ENCODE peak calls at places on chromosomes 3 and 15, in eight cellular contexts. H is IMR-90, D is hepatocyte, O is H9, Y is PC-9, M is neural progenitor cell, I is HCT116, R is GM23338. L is an unnamed sample.

GRCh38 chr3:16913264-16913580 is 28.5 kb downstream of the PLCL2 start:
- DNase-seq in Y (no peak), D (no peak), R (no peak), M (no peak), O (no peak), H (no peak), I (no peak), L (no peak)

GRCh38 chr3:137202941-137203340 is 245.2 kb downstream of the IL20RB start:
- DNase-seq in H (no peak), O (no peak), D (peak), I (no peak), Y (no peak), R (no peak), M (no peak), L (no peak)

GRCh38 chr3:158520433-158520832 is 50.6 kb upstream of the MLF1 start:
- DNase-seq in H (no peak), Y (no peak), D (no peak), O (no peak), I (no peak), M (no peak), R (no peak), L (no peak)

GRCh38 chr3:19173945-19174344 is 25.6 kb downstream of the KCNH8 start:
- DNase-seq in R (peak), O (peak), M (peak), Y (no peak), H (no peak), D (no peak), I (no peak), L (no peak)

GRCh38 chr3:117118604-117119003 is 409.0 kb downstream of the TUSC7 start:
- DNase-seq in Y (no peak), O (no peak), D (no peak), M (no peak), R (no peak), I (no peak), H (peak), L (no peak)

GRCh38 chr3:196111939-196112386 is 30.1 kb upstream of the TFRC start:
- DNase-seq in M (no peak), Y (no peak), O (no peak), R (peak), I (no peak), H (no peak), D (no peak), L (no peak)

GRCh38 chr3:179860275-179861107 is 176.2 kb downstream of the PEX5L start:
- DNase-seq in Y (no peak), R (no peak), M (no peak), I (no peak), O (no peak), D (no peak), H (no peak), L (no peak)

GRCh38 chr15:100785181-100786138 is 94.2 kb upstream of the ALDH1A3 start:
- DNase-seq in I (no peak), H (no peak), D (no peak), O (no peak), Y (no peak), R (no peak), M (no peak), L (no peak)

GRCh38 chr3:54321515-54321914 is 199.2 kb downstream of the CACNA2D3 start:
- DNase-seq in Y (no peak), I (no peak), R (peak), M (peak), D (peak), O (no peak), H (no peak), L (no peak)

GRCh38 chr15:32669870-32670623 is 28.5 kb downstream of the SCG5 start:
- DNase-seq in I (no peak), O (peak), D (peak), Y (peak), M (peak), R (peak), H (peak), L (no peak)

GRCh38 chr3:64248247-64248646 is 23.0 kb upstream of the PRICKLE2 start:
- DNase-seq in D (no peak), I (no peak), R (no peak), Y (no peak), H (no peak), O (no peak), M (no peak), L (no peak)

GRCh38 chr3:165805834-165806561 is 31.2 kb downstream of the BCHE start:
- DNase-seq in O (no peak), H (no peak), I (no peak), M (no peak), D (no peak), Y (no peak), R (no peak), L (no peak)

GRCh38 chr15:80317389-80318169 is 65.6 kb upstream of the CTXND1 start:
- DNase-seq in R (no peak), Y (no peak), I (no peak), M (no peak), H (peak), D (peak), O (no peak), L (no peak)

GRCh38 chr3:14902719-14903118 is 44.7 kb upstream of the NR2C2 start:
- DNase-seq in H (no peak), D (no peak), Y (no peak), R (no peak), O (no peak), I (no peak), M (no peak), L (no peak)

GRCh38 chr3:139491966-139492365 is 15.7 kb upstream of the RBP2 start:
- DNase-seq in O (peak), R (peak), H (no peak), I (no peak), D (no peak), Y (no peak), M (peak), L (no peak)

GRCh38 chr3:175941352-175941751 is 1082.2 kb downstream of the NAALADL2 start:
- DNase-seq in H (no peak), R (peak), M (peak), D (peak), O (peak), Y (no peak), I (no peak), L (peak)

GRCh38 chr3:190581041-190581501 is 67.2 kb downstream of the IL1RAP start:
- DNase-seq in O (no peak), Y (no peak), H (peak), D (no peak), M (no peak), I (no peak), R (no peak), L (no peak)

GRCh38 chr3:172021165-172021564 is 18.2 kb upstream of the FNDC3B start:
- DNase-seq in O (no peak), R (no peak), H (no peak), I (no peak), M (no peak), Y (no peak), D (no peak), L (no peak)

GRCh38 chr3:114519415-114519814 is 225.6 kb downstream of the TIGIT start:
- DNase-seq in Y (no peak), M (peak), D (peak), O (peak), R (peak), I (no peak), H (peak), L (peak)

GRCh38 chr3:129379582-129380358 is 48.7 kb downstream of the EFCAB12 start:
- DNase-seq in Y (no peak), H (no peak), O (no peak), I (no peak), M (no peak), R (no peak), D (no peak), L (no peak)

GRCh38 chr3:193590088-193590856 is 2.7 kb upstream of the OPA1 start:
- DNase-seq in H (peak), I (peak), Y (peak), M (no peak), R (no peak), O (no peak), D (peak), L (no peak)

GRCh38 chr15:88465633-88466219 is 1.5 kb downstream of the MRPL46 start:
- DNase-seq in Y (peak), I (no peak), O (no peak), D (peak), M (no peak), R (no peak), H (peak), L (no peak)

GRCh38 chr3:11185564-11186317 is 31.4 kb downstream of the HRH1 start:
- DNase-seq in R (no peak), H (peak), D (peak), M (no peak), I (peak), O (no peak), Y (peak), L (no peak)

GRCh38 chr3:142935963-142936362 is 27.5 kb downstream of the PAQR9 start:
- DNase-seq in R (no peak), M (no peak), H (no peak), D (no peak), O (no peak), I (no peak), Y (no peak), L (peak)

GRCh38 chr3:71583569-71584215 is at the start of gene FOXP1:
- DNase-seq in H (peak), I (peak), D (peak), O (peak), Y (peak), M (peak), R (peak), L (peak)

GRCh38 chr3:192817053-192817452 is 89.7 kb upstream of the FGF12 start:
- DNase-seq in H (peak), R (no peak), I (no peak), Y (no peak), D (no peak), O (no peak), M (no peak), L (no peak)

GRCh38 chr3:139772539-139773500 is 95.0 kb upstream of the NMNAT3 start:
- DNase-seq in I (no peak), M (no peak), O (no peak), D (no peak), H (peak), Y (no peak), R (no peak), L (no peak)

GRCh38 chr3:52428151-52429005 is 16.5 kb downstream of the SEMA3G start:
- DNase-seq in R (peak), H (peak), I (peak), O (peak), D (peak), M (peak), Y (peak), L (peak)

GRCh38 chr15:63764124-63764827 is 69.5 kb downstream of the HERC1 start:
- DNase-seq in D (no peak), O (peak), R (peak), M (no peak), Y (no peak), I (no peak), H (no peak), L (no peak)

GRCh38 chr15:91857772-91858171 is 4.3 kb downstream of the SLCO3A1 start:
- DNase-seq in I (no peak), H (no peak), D (no peak), R (no peak), O (no peak), Y (no peak), M (no peak), L (peak)

GRCh38 chr3:84960581-84960980 is 1.8 kb downstream of the CADM2 start:
- DNase-seq in O (no peak), H (no peak), R (peak), D (no peak), Y (no peak), I (no peak), M (peak), L (no peak)

GRCh38 chr3:107542665-107543064 is 19.9 kb downstream of the BBX start:
- DNase-seq in D (no peak), I (no peak), R (no peak), Y (no peak), O (no peak), H (peak), M (no peak), L (no peak)

DNA sequence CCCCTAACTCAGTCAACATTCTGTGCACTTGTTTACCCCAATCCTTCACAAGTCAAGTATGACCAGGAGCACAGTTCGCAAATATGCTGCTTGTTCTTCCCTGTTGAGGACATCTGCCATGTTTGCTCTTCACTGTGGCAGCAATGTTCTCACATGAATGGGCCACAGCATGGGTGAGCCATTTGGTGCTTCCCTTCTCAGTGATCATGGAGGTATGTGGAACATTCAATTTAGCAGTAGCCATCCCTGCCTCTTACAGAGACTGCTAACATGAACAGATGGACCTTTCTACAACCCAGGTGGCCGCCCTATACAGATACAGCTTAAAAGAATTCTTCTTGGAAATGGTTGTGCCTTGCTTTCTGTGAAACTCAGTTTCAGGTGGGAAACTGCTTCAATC is 660.1 kb upstream of the SGO1 start:
- DNase-seq in I (no peak), H (no peak), Y (no peak), D (no peak), R (no peak), M (no peak), O (no peak), L (no peak)
- H2AFZ ChIP-seq in I (no peak), H (no peak), Y (no peak), D (no peak), R (no peak), M (no peak), O (no peak), L (no peak)

GRCh38 chr3:187568171-187568570 is 102.0 kb downstream of the SST start:
- DNase-seq in D (no peak), O (no peak), H (no peak), Y (no peak), I (no peak), M (no peak), R (no peak), L (no peak)
- H2AFZ ChIP-seq in D (no peak), O (no peak), H (no peak), Y (no peak), I (no peak), M (no peak), R (no peak), L (no peak)

GRCh38 chr3:9794400-9794799 is 1.5 kb downstream of the ARPC4 start:
- DNase-seq in D (no peak), O (no peak), I (no peak), Y (no peak), H (no peak), M (no peak), R (no peak), L (no peak)

GRCh38 chr3:9792405-9793160 is at the start of the genes ARPC4 and TADA3:
- DNase-seq in M (peak), H (peak), O (peak), R (peak), D (peak), Y (peak), I (peak), L (peak)

GRCh38 chr3:9791127-9791526 is 1.1 kb downstream of the TADA3 start:
- DNase-seq in I (no peak), H (no peak), R (no peak), Y (no peak), O (no peak), D (no peak), M (no peak), L (no peak)

GRCh38 chr3:9793161-9793781 is 389 bp downstream of the ARPC4 start:
- DNase-seq in R (peak), H (peak), D (peak), M (peak), I (no peak), O (no peak), Y (peak), L (peak)

GRCh38 chr3:9791790-9792404 is 376 bp downstream of the TADA3 start:
- DNase-seq in H (no peak), O (no peak), Y (no peak), R (no peak), I (no peak), D (no peak), M (no peak), L (no peak)
- H2AFZ ChIP-seq in H (peak), O (no peak), Y (peak), R (peak), I (no peak), D (peak), M (peak), L (peak)

DNA sequence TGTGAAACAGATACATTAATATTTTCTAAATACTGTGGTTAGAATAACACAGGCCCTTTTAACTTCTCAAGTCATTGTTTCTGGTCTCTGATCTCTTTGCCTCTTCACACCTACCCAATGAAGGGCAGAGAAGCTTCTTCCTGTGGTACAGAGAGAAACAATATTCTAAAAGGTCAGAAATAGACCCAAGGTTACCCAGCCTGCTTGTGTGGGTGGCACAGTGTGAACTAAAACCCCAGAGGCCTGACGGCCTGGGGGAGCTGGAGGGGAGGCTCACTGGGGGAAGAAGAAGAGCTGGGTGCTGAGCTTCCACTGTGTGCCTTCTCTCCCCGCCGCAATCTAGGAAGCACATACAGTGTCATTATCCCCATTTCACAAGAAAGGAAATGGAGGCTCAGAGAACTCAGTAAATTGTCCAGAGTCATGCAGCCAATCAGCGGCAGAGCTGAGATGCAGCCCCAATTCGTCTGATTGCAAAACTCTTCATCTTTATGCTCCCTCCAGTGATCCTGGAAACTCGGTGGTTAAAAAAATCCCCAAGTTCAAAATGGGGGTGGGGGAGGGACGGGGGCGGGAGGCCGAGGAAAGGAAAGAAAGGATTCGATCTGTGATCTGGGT is 64.1 kb upstream of the HEG1 start:
- DNase-seq in Y (no peak), M (no peak), O (no peak), H (no peak), D (no peak), R (no peak), I (no peak), L (peak)
- H2AFZ ChIP-seq in Y (no peak), M (no peak), O (no peak), H (peak), D (no peak), R (peak), I (no peak), L (no peak)

GRCh38 chr3:133127381-133127780 is 89.2 kb downstream of the TMEM108 start:
- DNase-seq in M (no peak), D (no peak), H (no peak), I (no peak), O (no peak), R (no peak), Y (no peak), L (no peak)

GRCh38 chr3:133125802-133126201 is 87.6 kb downstream of the TMEM108 start:
- DNase-seq in D (no peak), H (no peak), M (no peak), I (no peak), R (no peak), Y (no peak), O (no peak), L (no peak)

GRCh38 chr3:133123636-133124035 is 85.4 kb downstream of the TMEM108 start:
- DNase-seq in H (no peak), I (no peak), R (no peak), Y (no peak), O (no peak), D (no peak), M (no peak), L (no peak)

GRCh38 chr3:133125171-133125570 is 87.0 kb downstream of the TMEM108 start:
- DNase-seq in R (no peak), H (no peak), Y (no peak), D (no peak), O (no peak), M (no peak), I (no peak), L (no peak)

GRCh38 chr3:133124511-133124910 is 86.3 kb downstream of the TMEM108 start:
- DNase-seq in D (peak), H (no peak), O (no peak), R (no peak), I (no peak), Y (no peak), M (peak), L (no peak)
- H2AFZ ChIP-seq in D (no peak), H (peak), O (no peak), R (no peak), I (no peak), Y (no peak), M (no peak), L (no peak)

DNA sequence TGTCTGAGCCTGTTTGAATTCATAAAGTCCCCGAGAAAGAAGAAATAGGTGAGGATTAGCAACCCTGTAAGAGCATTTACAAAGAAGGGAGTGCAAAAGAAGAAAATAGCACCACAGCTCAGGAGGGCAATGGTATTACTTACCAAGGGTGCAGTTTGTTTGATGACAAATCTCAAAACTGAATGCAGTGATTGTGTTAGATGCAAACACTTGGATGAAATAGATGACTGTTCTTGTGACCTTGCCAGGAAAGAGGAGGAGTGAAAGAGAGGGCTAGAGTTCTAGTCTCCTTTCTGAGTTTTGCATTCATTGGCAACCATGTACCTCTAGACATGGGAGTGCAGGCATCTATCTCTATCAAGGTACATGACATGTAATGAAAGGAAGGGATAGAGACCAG is 1030.8 kb upstream of the CFAP20DC start:
- DNase-seq in O (no peak), M (no peak), Y (no peak), H (no peak), D (no peak), R (no peak), I (no peak), L (no peak)
- H2AFZ ChIP-seq in O (no peak), M (no peak), Y (no peak), H (no peak), D (no peak), R (peak), I (no peak), L (no peak)

L was measured in Karpas-422.